ENCODE peak calls at places on chromosomes 5 and 9, in nine cellular contexts. R is tibial artery; X is bronchial epithelial cell; L is AG10803; G is CD8-positive, alpha-beta T cell; I is dorsolateral prefrontal cortex; O is kidney epithelial cell; U is transverse colon; S is NB4. H is an unnamed sample.

GRCh38 chr5:139745121-139745799 is 50.3 kb upstream of the PSD2 start:
- DNase-seq in G (no peak), L (peak; percentile 79), U (no peak), S (peak; percentile 87), I (no peak), R (peak; percentile 84), X (peak; percentile 59), O (peak; percentile 84), H (peak; percentile 45)

GRCh38 chr9:22144226-22144625 is 135.1 kb upstream of the CDKN2B start:
- DNase-seq in U (no peak), R (no peak), G (no peak), I (no peak), X (peak; percentile 74), L (no peak), O (no peak), S (no peak), H (no peak)

GRCh38 chr5:42596817-42597216 is 159.8 kb upstream of the CCDC152 start:
- DNase-seq in O (no peak), S (no peak), X (peak; percentile 56), G (no peak), I (no peak), U (no peak), L (no peak), R (no peak), H (peak; percentile 18)

GRCh38 chr5:55278778-55279177 is 28.7 kb downstream of the DHX29 start:
- DNase-seq in S (no peak), R (no peak), O (no peak), G (no peak), L (peak; percentile 22), U (no peak), X (peak; percentile 40), I (no peak), H (peak; percentile 13)

GRCh38 chr5:180641566-180641900 is 7.9 kb downstream of the FLT4 start:
- DNase-seq in O (no peak), U (peak; percentile 3), I (no peak), L (no peak), X (no peak), R (no peak), S (no peak), G (no peak), H (no peak)

GRCh38 chr9:126146254-126147145 is 180.1 kb upstream of the MVB12B start:
- DNase-seq in L (no peak), S (peak; percentile 42), G (peak; percentile 44), X (peak; percentile 14), R (no peak), U (peak; percentile 35), I (no peak), O (no peak), H (no peak)

GRCh38 chr9:112380771-112381181 is 868 bp downstream of the HSDL2 start:
- DNase-seq in G (no peak), U (no peak), X (peak; percentile 34), L (peak; percentile 29), I (no peak), S (peak; percentile 52), R (no peak), O (no peak), H (no peak)

GRCh38 chr5:115947260-115947659 is 15.0 kb upstream of the LVRN start:
- DNase-seq in G (no peak), X (peak; percentile 17), I (no peak), L (peak; percentile 49), S (no peak), U (no peak), R (no peak), O (no peak), H (no peak)

GRCh38 chr9:80326105-80326504 is 754.3 kb downstream of the TLE4 start:
- DNase-seq in G (no peak), L (no peak), U (no peak), S (no peak), X (no peak), R (no peak), I (no peak), O (no peak), H (no peak)

GRCh38 chr5:123086376-123087055 is 2.5 kb upstream of the PRDM6 start:
- DNase-seq in R (no peak), L (no peak), O (no peak), S (no peak), U (no peak), I (no peak), X (no peak), G (no peak), H (no peak)

GRCh38 chr5:178545156-178545555 is 45.0 kb downstream of the COL23A1 start:
- DNase-seq in O (no peak), G (no peak), U (no peak), S (no peak), X (no peak), I (no peak), R (no peak), L (no peak), H (no peak)

GRCh38 chr5:107704686-107705389 is 34.1 kb upstream of the EFNA5 start:
- DNase-seq in U (no peak), S (no peak), I (no peak), X (no peak), L (no peak), R (no peak), G (no peak), O (no peak), H (no peak)
- H3K4me3 ChIP-seq in U (no peak overlapping the region), S (no peak overlapping the region), I (peak overlapping the region; percentile 53), X (no peak overlapping the region), L (peak overlapping the region; percentile 22), R (peak overlapping the region; percentile 9), G (no peak overlapping the region), O (no peak overlapping the region), H (no peak overlapping the region)

DNA sequence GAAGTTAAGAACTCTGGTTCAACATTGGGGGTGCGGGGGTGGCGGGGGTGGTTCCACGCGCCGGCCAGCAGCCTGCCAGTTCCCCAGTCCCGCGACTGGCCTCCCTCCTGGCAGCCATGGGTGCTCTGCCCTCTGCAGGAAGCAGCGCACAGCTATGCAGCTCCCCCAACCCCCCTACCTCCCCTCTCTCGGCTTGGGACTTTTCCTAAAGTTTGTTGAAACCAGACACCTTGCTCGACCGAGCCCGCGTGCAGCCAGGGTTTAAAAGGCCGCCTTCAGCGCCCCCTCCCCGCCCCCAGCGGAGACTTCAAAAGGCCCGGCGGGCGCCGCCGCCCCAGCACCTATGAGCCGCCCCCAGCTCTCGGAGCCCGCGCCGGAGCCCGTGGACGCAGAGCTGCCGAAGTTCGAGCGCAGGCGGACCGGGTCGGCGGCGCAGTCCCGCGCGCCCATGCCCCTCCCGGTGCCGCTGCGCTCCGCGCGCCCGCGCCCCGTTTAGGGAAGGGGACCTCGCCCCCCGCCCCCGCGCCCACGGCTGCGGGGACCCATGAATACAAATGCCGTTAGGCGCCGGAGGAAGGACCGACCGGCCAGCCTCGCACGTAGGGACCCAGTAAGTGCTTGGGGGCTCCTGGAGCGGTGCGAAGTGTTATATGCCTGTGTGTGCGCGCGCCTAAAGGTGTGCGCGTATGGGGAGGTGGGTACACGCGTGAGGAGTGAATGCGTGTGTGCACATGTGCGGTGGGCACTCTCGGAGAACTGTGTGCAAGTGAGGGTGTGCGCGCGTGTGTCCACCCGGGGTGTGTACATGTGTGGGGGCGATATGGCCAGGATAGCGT is 1.4 kb upstream of the COL27A1 start:
- DNase-seq in G (no peak), X (no peak), S (peak; percentile 21), I (no peak), U (no peak), R (no peak), L (no peak), O (no peak), H (no peak)
- TF ChIP-seq CTCF in G (no peak), X (peak; percentile 48), S (no peak), I (no peak), U (no peak), R (peak; percentile 26), L (peak; percentile 37), O (peak; percentile 78), H (peak; percentile 67)

GRCh38 chr5:149514512-149514911 is 36.7 kb downstream of the CSNK1A1 start:
- DNase-seq in G (no peak), I (no peak), L (no peak), X (no peak), R (no peak), U (no peak), S (no peak), O (no peak), H (no peak)
- H3K4me3 ChIP-seq in G (no peak overlapping the region), I (no peak overlapping the region), L (no peak overlapping the region), X (no peak overlapping the region), R (no peak overlapping the region), U (no peak overlapping the region), S (no peak overlapping the region), O (no peak overlapping the region), H (no peak overlapping the region)

GRCh38 chr9:120486347-120486746 is 93.6 kb downstream of the CDK5RAP2 start:
- DNase-seq in R (no peak), X (peak; percentile 47), U (no peak), O (no peak), I (no peak), S (no peak), L (peak; percentile 83), G (no peak), H (no peak)

GRCh38 chr9:120482424-120483186 is 97.4 kb downstream of the CDK5RAP2 start:
- DNase-seq in U (no peak), L (no peak), I (no peak), X (no peak), G (no peak), R (no peak), O (no peak), S (no peak), H (no peak)

GRCh38 chr9:120490888-120491595 is 88.9 kb downstream of the CDK5RAP2 start:
- DNase-seq in U (no peak), G (no peak), L (peak; percentile 53), X (no peak), S (peak; percentile 85), R (no peak), O (no peak), I (no peak), H (no peak)

GRCh38 chr9:120484162-120484561 is 95.8 kb downstream of the CDK5RAP2 start:
- DNase-seq in G (no peak), U (no peak), S (no peak), O (no peak), L (no peak), X (no peak), R (no peak), I (no peak), H (no peak)

GRCh38 chr9:120486835-120487234 is 93.1 kb downstream of the CDK5RAP2 start:
- DNase-seq in U (no peak), R (no peak), L (no peak), G (no peak), I (no peak), S (no peak), X (no peak), O (no peak), H (no peak)
- TF ChIP-seq CTCF in U (no peak), R (no peak), L (no peak), G (no peak), I (no peak), S (no peak), X (no peak), O (no peak), H (no peak)

GRCh38 chr9:121672213-121672612 is 20.8 kb downstream of the DAB2IP start:
- DNase-seq in U (no peak), S (no peak), O (no peak), X (no peak), G (no peak), R (no peak), L (peak; percentile 21), I (peak; percentile 49), H (no peak)
- H3K4me3 ChIP-seq in U (no peak overlapping the region), S (no peak overlapping the region), O (no peak overlapping the region), X (no peak overlapping the region), G (no peak overlapping the region), R (no peak overlapping the region), L (no peak overlapping the region), I (no peak overlapping the region), H (no peak overlapping the region)